ENCODE peak calls at places on chromosomes 3 and 15, in four cellular contexts. J is SK-N-SH, H is K562, I is H1. W is an unnamed sample.

GRCh38 chr15:68695061-68695595 is 116.3 kb downstream of the CORO2B start:
- DNase-seq in J (no peak), H (no peak), I (no peak), W (no peak)

GRCh38 chr3:15491143-15491542 is 30.4 kb downstream of the COLQ start:
- DNase-seq in I (no peak), H (no peak), J (no peak), W (no peak)

GRCh38 chr3:39140341-39140971 is 12.9 kb downstream of the CSRNP1 start:
- DNase-seq in I (no peak), J (no peak), H (no peak), W (no peak)

GRCh38 chr3:10017636-10018292 is 8.5 kb upstream of the FANCD2 start:
- DNase-seq in J (no peak), I (no peak), H (no peak), W (no peak)

GRCh38 chr3:141235661-141236171 is 4.1 kb downstream of the PXYLP1 start:
- DNase-seq in H (peak), J (no peak), I (no peak), W (no peak)

GRCh38 chr3:157865449-157865862 is 240.8 kb downstream of the SHOX2 start:
- DNase-seq in I (peak), J (no peak), H (peak), W (peak)

GRCh38 chr3:71423151-71423906 is 160.2 kb downstream of the FOXP1 start:
- DNase-seq in I (no peak), J (peak), H (peak), W (no peak)

GRCh38 chr15:48425051-48425450 is 93.8 kb downstream of the DUT start:
- DNase-seq in J (no peak), H (no peak), I (no peak), W (no peak)

GRCh38 chr3:132290833-132291232 is 26.4 kb upstream of the ACP3 start:
- DNase-seq in H (no peak), I (no peak), J (no peak), W (no peak)

GRCh38 chr15:72740202-72740601 is 43.4 kb downstream of the ADPGK start:
- DNase-seq in H (no peak), I (no peak), J (no peak), W (peak)

GRCh38 chr15:63599401-63600000 is 2.3 kb downstream of the FBXL22 start:
- DNase-seq in H (no peak), I (no peak), J (peak), W (no peak)

GRCh38 chr15:63600646-63601025 is 3.4 kb downstream of the FBXL22 start:
- DNase-seq in I (no peak), J (peak), H (no peak), W (peak)

GRCh38 chr15:63598467-63599400 is 1.5 kb downstream of the FBXL22 start:
- DNase-seq in I (no peak), J (peak), H (no peak), W (no peak)

GRCh38 chr15:63601026-63601726 is 4.0 kb downstream of the FBXL22 start:
- DNase-seq in H (no peak), J (peak), I (no peak), W (no peak)

GRCh38 chr15:63600001-63600645 is 2.9 kb downstream of the FBXL22 start:
- DNase-seq in J (no peak), H (no peak), I (no peak), W (no peak)
- TF ChIP-seq MAX in J (no peak), H (no peak), I (no peak), W (no peak)

GRCh38 chr3:66038384-66038725 is 363 bp downstream of the MAGI1 start:
- DNase-seq in H (no peak), J (no peak), I (no peak), W (no peak)

GRCh38 chr3:66038726-66039589 is at the start of gene MAGI1:
- DNase-seq in H (peak), J (peak), I (peak), W (no peak)

GRCh38 chr3:66036586-66037061 is 2.1 kb downstream of the MAGI1 start:
- DNase-seq in J (no peak), I (no peak), H (no peak), W (no peak)

GRCh38 chr3:66037986-66038369 is 740 bp downstream of the MAGI1 start:
- DNase-seq in H (no peak), J (peak), I (no peak), W (no peak)

GRCh38 chr3:66037330-66037985 is 1.3 kb downstream of the MAGI1 start:
- DNase-seq in H (peak), J (peak), I (peak), W (no peak)
- TF ChIP-seq NRF1 in H (no peak), J (no peak), I (no peak), W (no peak)

GRCh38 chr3:172609750-172610149 is 86.5 kb upstream of the TNFSF10 start:
- DNase-seq in I (no peak), H (no peak), J (no peak), W (no peak)

GRCh38 chr3:172604895-172605646 is 81.8 kb upstream of the TNFSF10 start:
- DNase-seq in J (no peak), H (no peak), I (no peak), W (no peak)

GRCh38 chr3:172608575-172608974 is 85.3 kb upstream of the TNFSF10 start:
- DNase-seq in I (no peak), J (no peak), H (no peak), W (no peak)

GRCh38 chr3:172607305-172608121 is 84.3 kb upstream of the TNFSF10 start:
- DNase-seq in J (no peak), I (peak), H (no peak), W (no peak)

DNA sequence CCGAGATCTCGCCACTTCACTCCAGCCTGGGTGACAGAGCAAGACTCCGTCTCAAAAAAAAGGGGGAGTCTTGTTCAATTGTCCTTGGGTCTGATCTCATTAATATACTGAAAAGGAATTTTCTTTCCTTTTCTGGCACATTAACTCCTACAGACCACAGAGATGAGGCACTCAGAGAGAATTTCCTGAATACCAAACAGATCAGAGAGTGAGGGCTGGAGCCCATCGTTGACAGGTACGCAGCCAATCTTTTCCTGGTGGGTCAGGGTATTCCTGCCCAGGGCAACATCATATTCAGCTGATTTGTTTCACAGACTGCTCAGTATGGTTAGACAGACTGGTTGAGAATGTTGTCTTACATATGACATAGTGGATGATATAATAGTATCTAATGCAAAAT is 82.8 kb upstream of the TNFSF10 start:
- DNase-seq in J (no peak), I (no peak), H (no peak), W (no peak)
- TF ChIP-seq MAX in J (no peak), I (no peak), H (no peak), W (no peak)

GRCh38 chr3:66177026-66177425 is 43.8 kb upstream of the SLC25A26 start:
- DNase-seq in J (no peak), I (no peak), H (no peak), W (no peak)
- TF ChIP-seq NRF1 in J (no peak), I (no peak), H (no peak), W (no peak)

DNA sequence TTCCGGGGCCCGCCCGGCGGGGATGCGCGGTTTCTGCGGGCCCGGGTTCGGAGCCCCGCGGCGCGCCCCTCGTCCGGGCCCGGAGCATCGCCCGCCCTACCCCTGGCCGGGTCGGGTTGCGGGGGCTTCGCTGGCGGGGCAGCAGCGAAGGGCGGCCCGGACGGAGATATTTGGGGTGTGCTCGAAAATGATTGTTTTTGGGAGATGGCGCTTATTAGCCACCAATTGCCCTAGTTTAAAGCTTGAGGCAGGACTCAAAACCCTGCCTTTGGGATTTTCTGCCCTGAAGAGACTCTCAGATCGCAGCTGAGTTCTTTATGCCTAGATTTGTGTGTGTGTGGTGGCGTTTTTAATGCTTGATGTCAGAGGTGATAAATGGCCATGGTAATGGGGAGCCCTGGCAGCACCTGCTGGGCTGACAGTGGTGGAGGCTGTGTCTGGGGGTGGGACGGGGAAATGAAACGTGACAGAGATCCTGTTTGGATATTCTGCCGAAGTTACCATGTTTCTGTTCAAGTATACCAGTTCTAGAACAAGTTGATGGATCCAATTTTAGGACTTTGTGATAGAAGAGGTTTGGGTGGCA is 582 bp downstream of the KCTD6 start:
- DNase-seq in J (peak), H (peak), I (no peak), W (no peak)
- TF ChIP-seq MAX in J (no peak), H (no peak), I (no peak), W (no peak)

GRCh38 chr15:51332211-51333147 is 5.9 kb downstream of the CYP19A1 start:
- DNase-seq in I (no peak), J (no peak), H (no peak), W (no peak)
- TF ChIP-seq NRF1 in I (no peak), J (no peak), H (no peak), W (no peak)

GRCh38 chr3:53460313-53460712 is 34.1 kb upstream of the CACNA1D start:
- DNase-seq in J (no peak), I (no peak), H (no peak), W (no peak)
- TF ChIP-seq MAX in J (no peak), I (no peak), H (no peak), W (no peak)

DNA sequence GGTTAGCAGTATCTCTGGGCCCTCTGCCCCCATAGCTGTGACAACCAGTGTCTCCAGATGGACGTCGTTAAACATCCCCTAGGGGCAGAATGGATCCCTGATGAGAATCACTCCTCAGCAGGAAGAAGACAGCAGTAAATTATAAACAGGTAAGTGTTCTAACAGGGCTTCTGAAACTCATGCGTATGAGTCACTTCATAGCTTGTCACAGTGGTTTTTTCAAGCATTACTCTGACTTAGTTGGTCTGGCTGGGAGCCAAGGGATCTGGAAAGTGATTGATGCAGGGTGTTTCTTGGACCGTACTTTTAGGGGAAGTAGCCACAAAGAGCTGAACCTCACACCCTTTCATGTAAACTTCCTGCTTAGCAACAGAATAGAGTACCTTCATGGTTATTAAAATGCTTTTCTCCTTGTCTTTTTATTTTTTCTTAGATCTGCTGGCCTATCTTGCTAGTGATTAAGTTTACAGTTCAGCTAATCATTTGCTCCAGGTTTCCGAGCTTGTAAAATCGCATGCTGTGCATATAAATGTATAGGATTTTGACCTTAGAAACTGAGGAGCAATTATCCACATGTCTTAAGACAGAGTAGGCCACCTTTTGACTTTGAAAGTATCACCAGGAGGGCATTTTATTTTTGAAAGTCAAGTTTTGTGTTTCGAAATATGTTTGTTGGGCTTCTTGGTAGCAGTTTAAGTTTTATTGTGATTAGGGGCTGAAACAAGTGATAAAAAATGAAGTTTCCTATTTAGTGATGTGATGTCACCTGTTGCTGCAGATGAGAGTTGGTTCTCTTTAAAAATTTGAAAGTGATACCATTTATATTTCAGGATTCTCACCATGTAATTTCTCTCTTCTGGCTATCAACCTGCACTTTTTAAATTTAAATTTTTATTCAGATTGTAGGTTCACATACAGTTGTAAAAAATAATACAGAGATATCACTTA is 333.9 kb downstream of the PTPRG start:
- DNase-seq in I (no peak), H (no peak), J (peak), W (peak)
- TF ChIP-seq NRF1 in I (no peak), H (no peak), J (no peak), W (no peak)

GRCh38 chr3:112027839-112028238 is 6.7 kb upstream of the TMPRSS7 start:
- DNase-seq in H (no peak), I (no peak), J (no peak), W (no peak)
- TF ChIP-seq MAX in H (no peak), I (no peak), J (no peak), W (no peak)

GRCh38 chr3:46406786-46407611 is at the start of the genes CCR5AS and CCRL2:
- DNase-seq in H (peak), J (no peak), I (no peak), W (no peak)
- TF ChIP-seq NRF1 in H (peak), J (no peak), I (no peak), W (no peak)

W was measured in GM12878.